ENCODE peak calls at places on chromosomes 12 and 14, in four cellular contexts. H is MM.1S, J is GM13976, U is GM10248. K is an unnamed sample.
A peak's percentile ranks its signal among the peaks of the same experiment; 100 is the strongest.

GRCh38 chr12:67391656-67392055 is 122.5 kb downstream of the CAND1 start:
- DNase-seq in H (no peak), J (no peak), U (no peak), K (no peak)

GRCh38 chr12:111405856-111406473 is at the start of gene SH2B3:
- DNase-seq in H (no peak), J (no peak), U (no peak), K (peak; percentile 89)

GRCh38 chr12:16347391-16348298 is at the start of gene MGST1:
- DNase-seq in H (peak; percentile 35), J (peak; percentile 37), U (peak; percentile 39), K (no peak)

GRCh38 chr14:99282261-99283050 is 10.5 kb upstream of the BCL11B start:
- DNase-seq in H (no peak), J (no peak), U (no peak), K (no peak)

GRCh38 chr14:23561259-23561658 is 5.2 kb downstream of the THTPA start:
- DNase-seq in H (no peak), J (no peak), U (no peak), K (no peak)

GRCh38 chr12:26317942-26318565 is 122.7 kb downstream of the SSPN start:
- DNase-seq in H (no peak), J (no peak), U (no peak), K (no peak)

GRCh38 chr12:84305144-84305543 is 607.5 kb downstream of the SLC6A15 start:
- DNase-seq in H (no peak), J (no peak), U (no peak), K (no peak)

GRCh38 chr12:2750185-2750584 is 44.6 kb upstream of the FKBP4 start:
- DNase-seq in H (no peak), J (no peak), U (no peak), K (no peak)

GRCh38 chr12:53538209-53538689 is 31.0 kb upstream of the NPFF start:
- DNase-seq in H (no peak), J (no peak), U (no peak), K (no peak)

GRCh38 chr14:36362648-36363047 is 42.2 kb upstream of the MBIP start:
- DNase-seq in H (no peak), J (no peak), U (no peak), K (no peak)

GRCh38 chr12:92158711-92159534 is 13.3 kb upstream of the BTG1 start:
- DNase-seq in H (peak; percentile 5), J (no peak), U (no peak), K (no peak)

DNA sequence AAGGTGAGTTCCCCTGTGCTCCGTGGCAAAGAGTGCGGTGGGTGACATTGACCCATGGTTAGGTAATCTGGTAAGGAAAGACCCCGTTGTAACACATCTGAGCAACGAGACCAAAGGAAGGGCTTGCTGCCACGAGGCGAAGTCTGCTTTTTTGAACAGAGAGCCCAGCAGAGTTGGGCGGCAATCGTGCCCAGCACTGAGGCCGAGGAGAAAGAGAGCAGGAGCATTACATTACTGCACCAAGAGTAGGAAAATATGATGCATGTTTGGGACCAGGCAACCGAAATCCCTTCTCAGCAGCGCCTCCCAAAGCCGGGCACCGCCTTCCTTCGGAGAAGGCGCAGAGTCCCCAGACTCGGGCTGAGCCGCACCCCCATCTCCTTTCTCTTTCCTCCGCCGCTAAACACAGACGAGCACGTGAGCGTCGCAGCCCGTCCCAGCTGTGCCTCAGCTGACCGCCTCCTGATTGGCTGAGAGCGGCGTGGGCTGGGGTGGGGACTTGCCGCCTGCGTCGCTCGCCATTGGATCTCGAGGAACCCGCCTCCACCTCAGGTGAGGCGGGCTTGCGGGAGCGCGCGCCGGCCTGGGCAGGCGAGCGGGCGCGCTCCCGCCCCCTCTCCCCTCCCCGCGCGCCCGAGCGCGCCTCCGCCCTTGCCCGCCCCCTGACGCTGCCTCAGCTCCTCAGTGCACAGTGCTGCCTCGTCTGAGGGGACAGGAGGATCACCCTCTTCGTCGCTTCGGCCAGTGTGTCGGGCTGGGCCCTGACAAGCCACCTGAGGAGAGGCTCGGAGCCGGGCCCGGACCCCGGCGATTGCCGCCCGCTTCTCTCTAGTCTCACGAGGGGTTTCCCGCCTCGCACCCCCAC is at the start of gene HIF1A:
- DNase-seq in H (peak; percentile 94), J (peak; percentile 95), U (peak; percentile 96), K (peak; percentile 98)
- TF ChIP-seq CTCF in H (no peak), J (peak; percentile 15), U (no peak), K (no peak)

GRCh38 chr12:22474970-22475720 is 69.2 kb downstream of the C2CD5 start:
- DNase-seq in H (no peak), J (no peak), U (no peak), K (no peak)

GRCh38 chr12:22477894-22478287 is 66.5 kb downstream of the C2CD5 start:
- DNase-seq in H (no peak), J (peak; percentile 6), U (peak; percentile 8), K (no peak)

GRCh38 chr12:22473212-22473611 is 71.1 kb downstream of the C2CD5 start:
- DNase-seq in H (no peak), J (peak; percentile 2), U (no peak), K (no peak)

GRCh38 chr12:22480016-22480415 is 64.3 kb downstream of the C2CD5 start:
- DNase-seq in H (no peak), J (no peak), U (no peak), K (no peak)

DNA sequence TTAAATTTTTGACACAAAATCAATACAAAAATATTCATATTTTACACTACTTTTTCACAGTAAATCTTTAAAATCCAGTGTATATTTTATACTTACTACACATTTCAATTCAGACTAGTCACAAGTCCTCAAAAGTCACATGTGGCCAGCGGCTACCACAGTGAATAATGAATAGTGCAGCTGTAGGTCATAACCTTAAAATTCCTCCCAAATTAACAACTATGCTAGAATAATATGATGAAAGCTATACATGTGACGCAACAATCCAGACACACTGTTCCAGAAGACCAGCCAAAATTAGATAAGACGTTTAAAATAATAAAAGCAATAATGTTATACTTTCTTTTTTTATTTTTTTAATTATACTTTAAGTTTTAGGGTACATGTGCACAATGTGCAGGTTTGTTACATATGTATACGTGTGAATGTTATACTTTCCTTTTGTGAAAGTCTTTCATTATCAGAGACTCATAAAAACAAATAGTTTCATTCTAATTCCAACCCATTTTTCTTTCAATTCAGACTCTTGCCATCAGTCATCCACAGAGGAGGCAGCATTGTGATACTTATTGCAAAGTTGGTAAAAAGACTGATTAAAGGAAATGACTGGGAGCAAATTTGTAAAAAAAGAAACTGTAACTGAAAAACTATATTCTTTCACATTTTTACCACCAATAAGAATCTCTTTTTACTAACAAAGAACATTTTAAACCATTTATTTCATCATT is 67.0 kb downstream of the C2CD5 start:
- DNase-seq in H (no peak), J (no peak), U (no peak), K (no peak)
- TF ChIP-seq CTCF in H (no peak), J (no peak), U (no peak), K (no peak)

GRCh38 chr12:130013771-130014484 is 110.1 kb upstream of the TMEM132D start:
- DNase-seq in H (no peak), J (peak; percentile 78), U (peak; percentile 64), K (peak; percentile 76)
- TF ChIP-seq CTCF in H (peak; percentile 38), J (peak; percentile 67), U (peak; percentile 64), K (peak; percentile 56)

GRCh38 chr14:90743826-90744225 is 72.4 kb downstream of the TTC7B start:
- DNase-seq in H (no peak), J (no peak), U (no peak), K (no peak)
- TF ChIP-seq CTCF in H (no peak), J (no peak), U (no peak), K (no peak)

GRCh38 chr12:75437564-75437963 is 43.0 kb upstream of the GLIPR1 start:
- DNase-seq in H (peak; percentile 53), J (peak; percentile 9), U (peak; percentile 15), K (no peak)
- TF ChIP-seq CTCF in H (peak; percentile 56), J (no peak), U (no peak), K (no peak)

DNA sequence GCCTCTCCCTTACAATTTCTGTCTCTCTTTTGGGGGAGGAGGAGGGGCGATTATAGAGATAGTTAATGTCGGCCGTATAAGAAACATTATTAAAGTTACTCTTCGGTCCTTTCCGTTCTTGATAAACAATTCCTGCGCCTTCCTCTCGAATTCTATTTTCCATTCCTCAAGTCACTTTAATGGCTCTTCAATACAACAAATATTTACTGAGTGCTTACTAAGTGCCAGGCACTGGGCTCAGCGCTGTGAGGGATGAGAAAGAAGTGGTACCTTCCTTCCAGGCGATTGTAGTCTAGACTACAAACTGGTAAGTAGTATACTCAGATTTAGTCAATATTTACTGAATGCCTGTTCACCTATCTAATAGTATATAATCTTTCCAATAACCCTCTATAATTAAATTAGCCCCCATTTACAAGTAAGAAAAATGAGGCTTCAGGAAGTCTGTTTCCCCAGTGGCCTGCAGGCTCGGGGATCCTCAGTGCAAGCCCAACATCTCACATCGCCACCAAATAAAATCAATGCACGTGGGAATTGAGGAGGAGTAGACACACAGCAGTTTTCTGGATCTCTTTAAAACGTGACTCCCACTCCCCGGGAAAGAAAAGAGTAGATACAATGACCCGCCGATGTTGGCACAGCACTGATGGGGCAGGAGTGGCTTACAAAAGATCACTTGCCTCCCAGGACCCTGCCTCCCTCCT is 589 bp upstream of the ZNF219 start:
- DNase-seq in H (no peak), J (no peak), U (no peak), K (no peak)
- TF ChIP-seq CTCF in H (no peak), J (no peak), U (no peak), K (no peak)

GRCh38 chr12:58105225-58106119 is 164.1 kb downstream of the ATP23 start:
- DNase-seq in H (no peak), J (no peak), U (no peak), K (no peak)
- TF ChIP-seq CTCF in H (peak; percentile 27), J (no peak), U (no peak), K (no peak)

GRCh38 chr12:4909734-4910501 is at the start of gene KCNA1:
- DNase-seq in H (no peak), J (peak; percentile 66), U (peak; percentile 46), K (no peak)

GRCh38 chr12:4909397-4909733 is 340 bp upstream of the KCNA1 start:
- DNase-seq in H (no peak), J (peak; percentile 55), U (peak; percentile 20), K (peak; percentile 5)

GRCh38 chr12:4910502-4911315 is 1.0 kb downstream of the KCNA1 start:
- DNase-seq in H (peak; percentile 14), J (peak; percentile 87), U (peak; percentile 76), K (peak; percentile 32)

GRCh38 chr12:4911316-4911994 is 1.8 kb downstream of the KCNA1 start:
- DNase-seq in H (no peak), J (peak; percentile 27), U (no peak), K (no peak)

DNA sequence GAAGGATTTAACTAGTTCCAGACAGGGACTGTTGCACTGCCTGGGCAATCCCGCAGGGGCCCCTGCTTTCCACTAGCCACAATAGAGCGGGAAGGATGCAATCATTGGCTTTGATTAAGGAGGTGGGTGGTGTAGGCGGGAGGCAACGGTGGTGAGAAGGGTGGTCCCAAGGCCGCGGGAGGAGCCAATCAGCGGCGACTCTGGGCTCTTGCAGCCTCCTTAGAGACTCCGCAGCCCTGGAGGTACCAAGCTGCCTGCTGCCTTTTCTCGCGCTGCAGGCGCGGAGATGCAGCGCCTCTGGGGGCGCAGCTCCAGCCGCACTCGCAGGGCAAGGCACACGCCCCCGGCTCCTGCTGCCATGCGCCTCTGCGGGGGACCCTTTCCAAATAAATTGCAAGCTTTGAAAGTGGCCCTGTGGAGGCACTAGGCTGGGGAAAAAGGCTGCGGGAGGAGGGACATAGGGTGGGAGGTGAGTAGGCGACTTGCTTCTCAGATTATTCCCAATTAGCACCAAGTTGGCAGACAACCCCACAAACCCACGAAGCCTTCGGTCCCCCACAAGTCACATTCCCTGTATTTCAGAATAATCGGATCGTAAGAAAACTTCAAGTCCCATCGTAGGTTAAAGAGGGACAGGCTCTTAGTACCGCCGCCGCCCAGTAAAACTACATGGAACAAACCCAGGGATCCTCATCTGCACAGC is 860 bp upstream of the KCNA1 start:
- DNase-seq in H (no peak), J (peak; percentile 74), U (peak; percentile 58), K (peak; percentile 39)
- TF ChIP-seq CTCF in H (no peak), J (peak; percentile 56), U (peak; percentile 47), K (peak; percentile 25)